ENCODE peak calls at places on chromosomes 4 and X, in five cellular contexts. Q is activated CD4-positive, alpha-beta T cell treated with anti-CD3 and anti-CD28 coated beads, Interleukin-2, amount 50 U/mL, for 24 hours; I is NCI-H1417; L is stimulated activated naive B cell treated with anti-CD40 and anti-IgM and Interleukin-4, amounts not matched to agents 10 μg/mL and 1 μg/mL and 100 μg/mL, for 72 hours; B is AG09309. O is an unnamed sample.

GRCh38 chr4:59553063-59553738 is 1646.9 kb upstream of the ADGRL3 start:
- DNase-seq in I (peak), B (no peak), L (peak), Q (no peak), O (no peak)

GRCh38 chr4:36399762-36400353 is 118.4 kb downstream of the DTHD1 start:
- DNase-seq in L (peak), Q (no peak), B (no peak), I (peak), O (no peak)

GRCh38 chrX:13081385-13082285 is 37.2 kb upstream of the FAM9C start:
- DNase-seq in Q (no peak), L (peak), I (no peak), B (no peak), O (no peak)

GRCh38 chr4:14701896-14702295 is 300.4 kb upstream of the CPEB2 start:
- DNase-seq in I (no peak), L (no peak), Q (no peak), B (no peak), O (no peak)

GRCh38 chr4:105859233-105859632 is 36.0 kb upstream of the NPNT start:
- DNase-seq in Q (no peak), L (no peak), B (peak), I (no peak), O (no peak)

GRCh38 chr4:69860007-69860406 is at the start of gene SULT1E1:
- DNase-seq in I (peak), Q (no peak), L (no peak), B (no peak), O (no peak)

GRCh38 chrX:30971761-30972603 is 82.9 kb upstream of the TAB3 start:
- DNase-seq in L (peak), Q (no peak), I (peak), B (peak), O (no peak)

GRCh38 chr4:41106081-41106480 is 108.3 kb downstream of the APBB2 start:
- DNase-seq in Q (no peak), I (no peak), B (no peak), L (no peak), O (no peak)

GRCh38 chrX:21798677-21799219 is 40.7 kb upstream of the MBTPS2 start:
- DNase-seq in Q (no peak), B (no peak), L (no peak), I (peak), O (no peak)

GRCh38 chrX:70998402-70999027 is 67.6 kb upstream of the SLC7A3 start:
- DNase-seq in Q (no peak), B (no peak), I (no peak), L (no peak), O (no peak)

O was measured in D721Med.